ENCODE peak calls at places on chromosomes 4 and X, in seven cellular contexts. One of them, this sample, is unnamed.
A peak's percentile ranks its signal among the peaks of the same experiment; 100 is the strongest.

GRCh38 chr4:146033149-146033548 is 94.5 kb upstream of the ZNF827 start:
- DNase-seq in activated CD4-positive, alpha-beta T cell treated with anti-CD3 and anti-CD28 coated beads, Interleukin-2, amount 10 ng/mL, durations not matched to agents 7 days and 5 days: no peak
- DNase-seq in cardiac fibroblast: no peak
- DNase-seq in RKO: no peak
- DNase-seq in kidney tubule cell: peak; percentile 91
- DNase-seq in transverse colon: peak; percentile 83
- DNase-seq in T-helper 22 cell: no peak
- DNase-seq in this sample: no peak

GRCh38 chrX:38798956-38799355 is 2.3 kb upstream of the MID1IP1 start:
- DNase-seq in activated CD4-positive, alpha-beta T cell treated with anti-CD3 and anti-CD28 coated beads, Interleukin-2, amount 10 ng/mL, durations not matched to agents 7 days and 5 days: no peak
- DNase-seq in cardiac fibroblast: peak; percentile 37
- DNase-seq in RKO: no peak
- DNase-seq in kidney tubule cell: peak; percentile 33
- DNase-seq in transverse colon: no peak
- DNase-seq in T-helper 22 cell: no peak
- DNase-seq in this sample: no peak

GRCh38 chrX:148633509-148633908 is 133.1 kb downstream of the AFF2 start:
- DNase-seq in activated CD4-positive, alpha-beta T cell treated with anti-CD3 and anti-CD28 coated beads, Interleukin-2, amount 10 ng/mL, durations not matched to agents 7 days and 5 days: no peak
- DNase-seq in cardiac fibroblast: no peak
- DNase-seq in RKO: no peak
- DNase-seq in kidney tubule cell: no peak
- DNase-seq in transverse colon: no peak
- DNase-seq in T-helper 22 cell: no peak
- DNase-seq in this sample: no peak

GRCh38 chrX:68822641-68823410 is 6.0 kb upstream of the EFNB1 start:
- DNase-seq in activated CD4-positive, alpha-beta T cell treated with anti-CD3 and anti-CD28 coated beads, Interleukin-2, amount 10 ng/mL, durations not matched to agents 7 days and 5 days: no peak
- DNase-seq in cardiac fibroblast: peak; percentile 77
- DNase-seq in RKO: peak; percentile 65
- DNase-seq in kidney tubule cell: peak; percentile 68
- DNase-seq in transverse colon: no peak
- DNase-seq in T-helper 22 cell: no peak
- DNase-seq in this sample: no peak

GRCh38 chrX:12791253-12792228 is at the start of gene PRPS2:
- DNase-seq in activated CD4-positive, alpha-beta T cell treated with anti-CD3 and anti-CD28 coated beads, Interleukin-2, amount 10 ng/mL, durations not matched to agents 7 days and 5 days: peak; percentile 75
- DNase-seq in cardiac fibroblast: peak; percentile 51
- DNase-seq in RKO: peak; percentile 46
- DNase-seq in kidney tubule cell: peak; percentile 50
- DNase-seq in transverse colon: peak; percentile 79
- DNase-seq in T-helper 22 cell: peak; percentile 47
- DNase-seq in this sample: peak; percentile 69

GRCh38 chrX:110409925-110410324 is 51.3 kb downstream of the RTL9 start:
- DNase-seq in activated CD4-positive, alpha-beta T cell treated with anti-CD3 and anti-CD28 coated beads, Interleukin-2, amount 10 ng/mL, durations not matched to agents 7 days and 5 days: no peak
- DNase-seq in cardiac fibroblast: no peak
- DNase-seq in RKO: peak; percentile 70
- DNase-seq in kidney tubule cell: peak; percentile 81
- DNase-seq in transverse colon: no peak
- DNase-seq in T-helper 22 cell: no peak
- DNase-seq in this sample: no peak

GRCh38 chr4:25133132-25133531 is 27.1 kb downstream of the SEPSECS start:
- DNase-seq in activated CD4-positive, alpha-beta T cell treated with anti-CD3 and anti-CD28 coated beads, Interleukin-2, amount 10 ng/mL, durations not matched to agents 7 days and 5 days: no peak
- DNase-seq in cardiac fibroblast: no peak
- DNase-seq in RKO: no peak
- DNase-seq in kidney tubule cell: no peak
- DNase-seq in transverse colon: no peak
- DNase-seq in T-helper 22 cell: no peak
- DNase-seq in this sample: no peak

GRCh38 chrX:75784689-75785491 is at the start of gene MAGEE2:
- DNase-seq in activated CD4-positive, alpha-beta T cell treated with anti-CD3 and anti-CD28 coated beads, Interleukin-2, amount 10 ng/mL, durations not matched to agents 7 days and 5 days: no peak
- DNase-seq in cardiac fibroblast: no peak
- DNase-seq in RKO: no peak
- DNase-seq in kidney tubule cell: peak; percentile 17
- DNase-seq in transverse colon: no peak
- DNase-seq in T-helper 22 cell: no peak
- DNase-seq in this sample: no peak

GRCh38 chr4:2817701-2818350 is 24.9 kb downstream of the SH3BP2 start:
- DNase-seq in activated CD4-positive, alpha-beta T cell treated with anti-CD3 and anti-CD28 coated beads, Interleukin-2, amount 10 ng/mL, durations not matched to agents 7 days and 5 days: no peak
- DNase-seq in cardiac fibroblast: no peak
- DNase-seq in RKO: no peak
- DNase-seq in kidney tubule cell: peak; percentile 44
- DNase-seq in transverse colon: peak; percentile 66
- DNase-seq in T-helper 22 cell: no peak
- DNase-seq in this sample: peak; percentile 73

GRCh38 chrX:123773258-123773978 is 40.6 kb upstream of the THOC2 start:
- DNase-seq in activated CD4-positive, alpha-beta T cell treated with anti-CD3 and anti-CD28 coated beads, Interleukin-2, amount 10 ng/mL, durations not matched to agents 7 days and 5 days: no peak
- DNase-seq in cardiac fibroblast: peak; percentile 9
- DNase-seq in RKO: no peak
- DNase-seq in kidney tubule cell: peak; percentile 63
- DNase-seq in transverse colon: no peak
- DNase-seq in T-helper 22 cell: no peak
- DNase-seq in this sample: no peak

GRCh38 chr4:108590776-108591175 is 29.6 kb upstream of the RPL34 start:
- DNase-seq in activated CD4-positive, alpha-beta T cell treated with anti-CD3 and anti-CD28 coated beads, Interleukin-2, amount 10 ng/mL, durations not matched to agents 7 days and 5 days: no peak
- DNase-seq in cardiac fibroblast: peak; percentile 25
- DNase-seq in RKO: no peak
- DNase-seq in kidney tubule cell: no peak
- DNase-seq in transverse colon: no peak
- DNase-seq in T-helper 22 cell: no peak
- DNase-seq in this sample: no peak

GRCh38 chrX:152991123-152991522 is 2.8 kb downstream of the PNMA5 start:
- DNase-seq in activated CD4-positive, alpha-beta T cell treated with anti-CD3 and anti-CD28 coated beads, Interleukin-2, amount 10 ng/mL, durations not matched to agents 7 days and 5 days: no peak
- DNase-seq in cardiac fibroblast: no peak
- DNase-seq in RKO: no peak
- DNase-seq in kidney tubule cell: no peak
- DNase-seq in transverse colon: no peak
- DNase-seq in T-helper 22 cell: no peak
- DNase-seq in this sample: no peak

GRCh38 chr4:124104101-124104500 is 608.4 kb downstream of the ANKRD50 start:
- DNase-seq in activated CD4-positive, alpha-beta T cell treated with anti-CD3 and anti-CD28 coated beads, Interleukin-2, amount 10 ng/mL, durations not matched to agents 7 days and 5 days: no peak
- DNase-seq in cardiac fibroblast: no peak
- DNase-seq in RKO: no peak
- DNase-seq in kidney tubule cell: no peak
- DNase-seq in transverse colon: no peak
- DNase-seq in T-helper 22 cell: no peak
- DNase-seq in this sample: no peak

GRCh38 chrX:68935362-68935761 is 106.5 kb downstream of the EFNB1 start:
- DNase-seq in activated CD4-positive, alpha-beta T cell treated with anti-CD3 and anti-CD28 coated beads, Interleukin-2, amount 10 ng/mL, durations not matched to agents 7 days and 5 days: no peak
- DNase-seq in cardiac fibroblast: no peak
- DNase-seq in RKO: no peak
- DNase-seq in kidney tubule cell: peak; percentile 31
- DNase-seq in transverse colon: peak; percentile 3
- DNase-seq in T-helper 22 cell: no peak
- DNase-seq in this sample: no peak

GRCh38 chr4:45855857-45856256 is 268.0 kb downstream of the GABRG1 start:
- DNase-seq in activated CD4-positive, alpha-beta T cell treated with anti-CD3 and anti-CD28 coated beads, Interleukin-2, amount 10 ng/mL, durations not matched to agents 7 days and 5 days: no peak
- DNase-seq in cardiac fibroblast: no peak
- DNase-seq in RKO: no peak
- DNase-seq in kidney tubule cell: no peak
- DNase-seq in transverse colon: no peak
- DNase-seq in T-helper 22 cell: no peak
- DNase-seq in this sample: no peak

GRCh38 chr4:84887824-84888223 is 78.7 kb downstream of the WDFY3 start:
- DNase-seq in activated CD4-positive, alpha-beta T cell treated with anti-CD3 and anti-CD28 coated beads, Interleukin-2, amount 10 ng/mL, durations not matched to agents 7 days and 5 days: no peak
- DNase-seq in cardiac fibroblast: peak; percentile 59
- DNase-seq in RKO: peak; percentile 12
- DNase-seq in kidney tubule cell: peak; percentile 28
- DNase-seq in transverse colon: no peak
- DNase-seq in T-helper 22 cell: no peak
- DNase-seq in this sample: no peak

GRCh38 chr4:2260336-2261109 is 1.4 kb downstream of the MXD4 start:
- DNase-seq in activated CD4-positive, alpha-beta T cell treated with anti-CD3 and anti-CD28 coated beads, Interleukin-2, amount 10 ng/mL, durations not matched to agents 7 days and 5 days: no peak
- DNase-seq in cardiac fibroblast: no peak
- DNase-seq in RKO: no peak
- DNase-seq in kidney tubule cell: peak; percentile 11
- DNase-seq in transverse colon: peak; percentile 15
- DNase-seq in T-helper 22 cell: no peak
- DNase-seq in this sample: peak; percentile 52

GRCh38 chr4:142098900-142099299 is 462.5 kb downstream of the IL15 start:
- DNase-seq in activated CD4-positive, alpha-beta T cell treated with anti-CD3 and anti-CD28 coated beads, Interleukin-2, amount 10 ng/mL, durations not matched to agents 7 days and 5 days: no peak
- DNase-seq in cardiac fibroblast: no peak
- DNase-seq in RKO: no peak
- DNase-seq in kidney tubule cell: peak; percentile 41
- DNase-seq in transverse colon: no peak
- DNase-seq in T-helper 22 cell: no peak
- DNase-seq in this sample: no peak

GRCh38 chr4:75555294-75556164 is at the start of gene ODAPH:
- DNase-seq in activated CD4-positive, alpha-beta T cell treated with anti-CD3 and anti-CD28 coated beads, Interleukin-2, amount 10 ng/mL, durations not matched to agents 7 days and 5 days: peak; percentile 10
- DNase-seq in cardiac fibroblast: no peak
- DNase-seq in RKO: peak; percentile 60
- DNase-seq in kidney tubule cell: peak; percentile 96
- DNase-seq in transverse colon: peak; percentile 38
- DNase-seq in T-helper 22 cell: no peak
- DNase-seq in this sample: peak; percentile 74

GRCh38 chr4:153764611-153765368 is 5.0 kb upstream of the RNF175 start:
- DNase-seq in activated CD4-positive, alpha-beta T cell treated with anti-CD3 and anti-CD28 coated beads, Interleukin-2, amount 10 ng/mL, durations not matched to agents 7 days and 5 days: no peak
- DNase-seq in cardiac fibroblast: no peak
- DNase-seq in RKO: no peak
- DNase-seq in kidney tubule cell: no peak
- DNase-seq in transverse colon: no peak
- DNase-seq in T-helper 22 cell: no peak
- DNase-seq in this sample: no peak

GRCh38 chr4:148962539-148963290 is 520.5 kb upstream of the NR3C2 start:
- DNase-seq in activated CD4-positive, alpha-beta T cell treated with anti-CD3 and anti-CD28 coated beads, Interleukin-2, amount 10 ng/mL, durations not matched to agents 7 days and 5 days: no peak
- DNase-seq in cardiac fibroblast: no peak
- DNase-seq in RKO: no peak
- DNase-seq in kidney tubule cell: peak; percentile 6
- DNase-seq in transverse colon: no peak
- DNase-seq in T-helper 22 cell: no peak
- DNase-seq in this sample: no peak

GRCh38 chr4:111986125-111986524 is 159.1 kb upstream of the FAM241A start:
- DNase-seq in activated CD4-positive, alpha-beta T cell treated with anti-CD3 and anti-CD28 coated beads, Interleukin-2, amount 10 ng/mL, durations not matched to agents 7 days and 5 days: no peak
- DNase-seq in cardiac fibroblast: no peak
- DNase-seq in RKO: no peak
- DNase-seq in kidney tubule cell: no peak
- DNase-seq in transverse colon: no peak
- DNase-seq in T-helper 22 cell: no peak
- DNase-seq in this sample: no peak

GRCh38 chrX:109943092-109943739 is 59.7 kb upstream of the TMEM164 start:
- DNase-seq in activated CD4-positive, alpha-beta T cell treated with anti-CD3 and anti-CD28 coated beads, Interleukin-2, amount 10 ng/mL, durations not matched to agents 7 days and 5 days: no peak
- DNase-seq in cardiac fibroblast: no peak
- DNase-seq in RKO: no peak
- DNase-seq in kidney tubule cell: no peak
- DNase-seq in transverse colon: no peak
- DNase-seq in T-helper 22 cell: no peak
- DNase-seq in this sample: no peak

This sample was measured in Peyer's patch.